ENCODE peak calls at places on chromosomes 5 and 9, in six cellular contexts. One of them, this sample, is unnamed.

GRCh38 chr5:320524-321232 is 836 bp upstream of the AHRR start:
- DNase-seq in PC-3: no peak
- DNase-seq in HCT116: no peak
- DNase-seq in GM23338: peak; percentile 58
- DNase-seq in neural progenitor cell: peak; percentile 50
- DNase-seq in MM.1S: no peak
- DNase-seq in this sample: no peak

GRCh38 chr5:87127426-87127825 is 140.3 kb upstream of the RASA1 start:
- DNase-seq in PC-3: peak; percentile 88
- DNase-seq in HCT116: no peak
- DNase-seq in GM23338: no peak
- DNase-seq in neural progenitor cell: no peak
- DNase-seq in MM.1S: no peak
- DNase-seq in this sample: no peak

GRCh38 chr9:100074093-100074492 is 24.7 kb downstream of the ERP44 start:
- DNase-seq in PC-3: no peak
- DNase-seq in HCT116: no peak
- DNase-seq in GM23338: no peak
- DNase-seq in neural progenitor cell: no peak
- DNase-seq in MM.1S: no peak
- DNase-seq in this sample: no peak

GRCh38 chr5:139711067-139711851 is 63.1 kb downstream of the CXXC5 start:
- DNase-seq in PC-3: peak; percentile 50
- DNase-seq in HCT116: no peak
- DNase-seq in GM23338: peak; percentile 81
- DNase-seq in neural progenitor cell: peak; percentile 86
- DNase-seq in MM.1S: peak; percentile 63
- DNase-seq in this sample: peak; percentile 92

GRCh38 chr9:116543731-116544400 is 143.2 kb upstream of the TRIM32 start:
- DNase-seq in PC-3: no peak
- DNase-seq in HCT116: no peak
- DNase-seq in GM23338: no peak
- DNase-seq in neural progenitor cell: no peak
- DNase-seq in MM.1S: no peak
- DNase-seq in this sample: no peak

GRCh38 chr5:59358497-59358896 is 535.0 kb downstream of the PDE4D start:
- DNase-seq in PC-3: no peak
- DNase-seq in HCT116: no peak
- DNase-seq in GM23338: peak; percentile 36
- DNase-seq in neural progenitor cell: peak; percentile 43
- DNase-seq in MM.1S: no peak
- DNase-seq in this sample: no peak

GRCh38 chr9:120136685-120137084 is 443.3 kb downstream of the CDK5RAP2 start:
- DNase-seq in PC-3: no peak
- DNase-seq in HCT116: no peak
- DNase-seq in GM23338: no peak
- DNase-seq in neural progenitor cell: no peak
- DNase-seq in MM.1S: no peak
- DNase-seq in this sample: no peak

GRCh38 chr5:8349855-8350254 is 480.9 kb downstream of the MTRR start:
- DNase-seq in PC-3: no peak
- DNase-seq in HCT116: no peak
- DNase-seq in GM23338: no peak
- DNase-seq in neural progenitor cell: no peak
- DNase-seq in MM.1S: peak; percentile 81
- DNase-seq in this sample: no peak

GRCh38 chr9:126166291-126166690 is 160.3 kb upstream of the MVB12B start:
- DNase-seq in PC-3: no peak
- DNase-seq in HCT116: no peak
- DNase-seq in GM23338: no peak
- DNase-seq in neural progenitor cell: no peak
- DNase-seq in MM.1S: no peak
- DNase-seq in this sample: no peak

GRCh38 chr5:37667430-37667829 is 172.4 kb downstream of the GDNF start:
- DNase-seq in PC-3: no peak
- DNase-seq in HCT116: no peak
- DNase-seq in GM23338: no peak
- DNase-seq in neural progenitor cell: no peak
- DNase-seq in MM.1S: no peak
- DNase-seq in this sample: no peak

GRCh38 chr9:98391884-98392283 is 136.4 kb upstream of the TBC1D2 start:
- DNase-seq in PC-3: no peak
- DNase-seq in HCT116: no peak
- DNase-seq in GM23338: no peak
- DNase-seq in neural progenitor cell: no peak
- DNase-seq in MM.1S: no peak
- DNase-seq in this sample: peak; percentile 5

GRCh38 chr9:3464033-3464638 is 61.7 kb downstream of the RFX3 start:
- DNase-seq in PC-3: peak; percentile 6
- DNase-seq in HCT116: no peak
- DNase-seq in GM23338: no peak
- DNase-seq in neural progenitor cell: no peak
- DNase-seq in MM.1S: no peak
- DNase-seq in this sample: no peak

GRCh38 chr5:82151622-82152021 is 126.5 kb downstream of the RPS23 start:
- DNase-seq in PC-3: no peak
- DNase-seq in HCT116: no peak
- DNase-seq in GM23338: no peak
- DNase-seq in neural progenitor cell: no peak
- DNase-seq in MM.1S: no peak
- DNase-seq in this sample: no peak

GRCh38 chr5:75303419-75303818 is 33.6 kb upstream of the HMGCR start:
- DNase-seq in PC-3: no peak
- DNase-seq in HCT116: no peak
- DNase-seq in GM23338: no peak
- DNase-seq in neural progenitor cell: no peak
- DNase-seq in MM.1S: no peak
- DNase-seq in this sample: no peak

GRCh38 chr5:34001231-34001935 is 6.5 kb downstream of the AMACR start:
- DNase-seq in PC-3: peak; percentile 83
- DNase-seq in HCT116: no peak
- DNase-seq in GM23338: no peak
- DNase-seq in neural progenitor cell: peak; percentile 29
- DNase-seq in MM.1S: no peak
- DNase-seq in this sample: no peak

GRCh38 chr9:85688361-85688760 is 53.4 kb downstream of the AGTPBP1 start:
- DNase-seq in PC-3: no peak
- DNase-seq in HCT116: no peak
- DNase-seq in GM23338: no peak
- DNase-seq in neural progenitor cell: no peak
- DNase-seq in MM.1S: no peak
- DNase-seq in this sample: no peak

GRCh38 chr5:25754895-25755294 is 1110.1 kb upstream of the CDH10 start:
- DNase-seq in PC-3: peak; percentile 36
- DNase-seq in HCT116: peak; percentile 3
- DNase-seq in GM23338: peak; percentile 71
- DNase-seq in neural progenitor cell: peak; percentile 21
- DNase-seq in MM.1S: no peak
- DNase-seq in this sample: peak; percentile 8

GRCh38 chr5:149133795-149134777 is 7.2 kb upstream of the ABLIM3 start:
- DNase-seq in PC-3: peak; percentile 100
- DNase-seq in HCT116: peak; percentile 89
- DNase-seq in GM23338: no peak
- DNase-seq in neural progenitor cell: no peak
- DNase-seq in MM.1S: no peak
- DNase-seq in this sample: no peak

GRCh38 chr5:55407984-55408383 is 100.2 kb downstream of the MTREX start:
- DNase-seq in PC-3: no peak
- DNase-seq in HCT116: no peak
- DNase-seq in GM23338: no peak
- DNase-seq in neural progenitor cell: no peak
- DNase-seq in MM.1S: no peak
- DNase-seq in this sample: no peak

GRCh38 chr5:133731951-133732350 is 119.6 kb upstream of the FSTL4 start:
- DNase-seq in PC-3: no peak
- DNase-seq in HCT116: no peak
- DNase-seq in GM23338: no peak
- DNase-seq in neural progenitor cell: no peak
- DNase-seq in MM.1S: no peak
- DNase-seq in this sample: no peak

GRCh38 chr9:109641079-109641659 is 138.8 kb upstream of the PALM2AKAP2 start:
- DNase-seq in PC-3: no peak
- DNase-seq in HCT116: no peak
- DNase-seq in GM23338: no peak
- DNase-seq in neural progenitor cell: no peak
- DNase-seq in MM.1S: no peak
- DNase-seq in this sample: no peak

GRCh38 chr5:151196556-151197290 is 27.2 kb downstream of the CCDC69 start:
- DNase-seq in PC-3: no peak
- DNase-seq in HCT116: no peak
- DNase-seq in GM23338: no peak
- DNase-seq in neural progenitor cell: no peak
- DNase-seq in MM.1S: peak; percentile 81
- DNase-seq in this sample: peak; percentile 75

GRCh38 chr9:131382850-131383729 is 10.8 kb upstream of the PRRC2B start:
- DNase-seq in PC-3: peak; percentile 67
- DNase-seq in HCT116: no peak
- DNase-seq in GM23338: peak; percentile 95
- DNase-seq in neural progenitor cell: peak; percentile 93
- DNase-seq in MM.1S: peak; percentile 40
- DNase-seq in this sample: no peak

GRCh38 chr5:135140805-135141204 is 106.8 kb upstream of the PITX1 start:
- DNase-seq in PC-3: peak; percentile 36
- DNase-seq in HCT116: peak; percentile 69
- DNase-seq in GM23338: no peak
- DNase-seq in neural progenitor cell: no peak
- DNase-seq in MM.1S: no peak
- DNase-seq in this sample: no peak

DNA sequence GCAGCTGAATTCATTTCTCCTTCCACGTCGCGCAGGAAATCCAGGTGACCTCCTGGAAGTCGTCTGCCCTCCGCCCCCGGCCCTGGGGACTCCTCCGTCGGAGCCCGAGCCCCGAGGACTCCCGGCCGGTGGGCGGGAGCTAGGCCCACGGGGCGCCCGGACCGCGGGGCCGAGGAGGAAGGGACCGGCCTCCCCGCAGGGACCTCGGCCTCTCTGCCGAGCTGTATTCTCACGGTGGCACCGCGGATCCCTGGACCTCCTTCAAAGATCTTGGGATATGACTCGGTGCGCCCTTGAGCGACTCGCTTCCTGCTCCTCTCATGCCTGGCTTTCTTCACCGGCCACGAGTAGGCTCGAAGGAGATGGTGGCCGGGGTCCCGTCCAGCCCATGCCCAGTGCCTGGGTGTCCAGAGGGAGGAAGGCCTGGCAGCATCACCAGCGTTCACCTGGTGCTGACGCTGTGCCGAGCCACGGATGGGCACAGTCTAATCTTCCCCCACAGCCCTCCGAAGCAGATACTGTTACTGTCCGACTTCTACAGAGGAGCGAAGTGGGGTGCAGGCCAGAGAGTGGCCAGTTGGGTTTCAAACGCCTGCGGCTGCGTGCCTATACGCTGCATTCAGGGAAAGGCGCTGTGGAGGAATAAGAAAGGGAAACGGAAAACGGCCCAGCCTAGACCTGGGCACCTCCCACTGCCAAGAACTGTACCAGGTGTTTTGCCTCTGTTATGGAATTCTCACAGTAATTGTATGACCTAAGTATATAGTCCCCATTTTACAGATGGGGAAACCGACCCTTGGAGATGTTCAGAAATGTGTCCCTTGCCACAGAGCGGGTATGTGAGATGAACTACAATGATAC is 47.3 kb downstream of the PAX5 start:
- DNase-seq in PC-3: no peak
- DNase-seq in HCT116: no peak
- DNase-seq in GM23338: peak; percentile 50
- DNase-seq in neural progenitor cell: peak; percentile 39
- DNase-seq in MM.1S: no peak
- DNase-seq in this sample: no peak
- TF ChIP-seq EZH2 in PC-3: no peak
- TF ChIP-seq EZH2 in HCT116: no peak
- TF ChIP-seq EZH2 in GM23338: peak; percentile 86
- TF ChIP-seq EZH2 in neural progenitor cell: peak; percentile 83
- TF ChIP-seq EZH2 in MM.1S: no peak
- TF ChIP-seq EZH2 in this sample: no peak

GRCh38 chr5:14871573-14872069 is at the start of gene ANKH:
- DNase-seq in PC-3: peak; percentile 83
- DNase-seq in HCT116: peak; percentile 16
- DNase-seq in GM23338: peak; percentile 85
- DNase-seq in neural progenitor cell: peak; percentile 92
- DNase-seq in MM.1S: peak; percentile 86
- DNase-seq in this sample: peak; percentile 82
- TF ChIP-seq CTCF in PC-3: no peak
- TF ChIP-seq CTCF in HCT116: peak; percentile 6
- TF ChIP-seq CTCF in GM23338: peak; percentile 51
- TF ChIP-seq CTCF in neural progenitor cell: no peak
- TF ChIP-seq CTCF in MM.1S: no peak
- TF ChIP-seq CTCF in this sample: peak; percentile 62

GRCh38 chr5:57817001-57817453 is 334.4 kb upstream of the ACTBL2 start:
- DNase-seq in PC-3: peak; percentile 67
- DNase-seq in HCT116: no peak
- DNase-seq in GM23338: no peak
- DNase-seq in neural progenitor cell: no peak
- DNase-seq in MM.1S: no peak
- DNase-seq in this sample: no peak
- TF ChIP-seq EZH2 in PC-3: no peak
- TF ChIP-seq EZH2 in HCT116: no peak
- TF ChIP-seq EZH2 in GM23338: no peak
- TF ChIP-seq EZH2 in neural progenitor cell: no peak
- TF ChIP-seq EZH2 in MM.1S: no peak
- TF ChIP-seq EZH2 in this sample: no peak

GRCh38 chr9:15642369-15642962 is 89.6 kb downstream of the CCDC171 start:
- DNase-seq in PC-3: peak; percentile 46
- DNase-seq in HCT116: peak; percentile 43
- DNase-seq in GM23338: peak; percentile 62
- DNase-seq in neural progenitor cell: peak; percentile 45
- DNase-seq in MM.1S: peak; percentile 14
- DNase-seq in this sample: no peak
- TF ChIP-seq CTCF in PC-3: peak; percentile 55
- TF ChIP-seq CTCF in HCT116: peak; percentile 40
- TF ChIP-seq CTCF in GM23338: peak; percentile 53
- TF ChIP-seq CTCF in neural progenitor cell: peak; percentile 69
- TF ChIP-seq CTCF in MM.1S: peak; percentile 29
- TF ChIP-seq CTCF in this sample: peak; percentile 60

DNA sequence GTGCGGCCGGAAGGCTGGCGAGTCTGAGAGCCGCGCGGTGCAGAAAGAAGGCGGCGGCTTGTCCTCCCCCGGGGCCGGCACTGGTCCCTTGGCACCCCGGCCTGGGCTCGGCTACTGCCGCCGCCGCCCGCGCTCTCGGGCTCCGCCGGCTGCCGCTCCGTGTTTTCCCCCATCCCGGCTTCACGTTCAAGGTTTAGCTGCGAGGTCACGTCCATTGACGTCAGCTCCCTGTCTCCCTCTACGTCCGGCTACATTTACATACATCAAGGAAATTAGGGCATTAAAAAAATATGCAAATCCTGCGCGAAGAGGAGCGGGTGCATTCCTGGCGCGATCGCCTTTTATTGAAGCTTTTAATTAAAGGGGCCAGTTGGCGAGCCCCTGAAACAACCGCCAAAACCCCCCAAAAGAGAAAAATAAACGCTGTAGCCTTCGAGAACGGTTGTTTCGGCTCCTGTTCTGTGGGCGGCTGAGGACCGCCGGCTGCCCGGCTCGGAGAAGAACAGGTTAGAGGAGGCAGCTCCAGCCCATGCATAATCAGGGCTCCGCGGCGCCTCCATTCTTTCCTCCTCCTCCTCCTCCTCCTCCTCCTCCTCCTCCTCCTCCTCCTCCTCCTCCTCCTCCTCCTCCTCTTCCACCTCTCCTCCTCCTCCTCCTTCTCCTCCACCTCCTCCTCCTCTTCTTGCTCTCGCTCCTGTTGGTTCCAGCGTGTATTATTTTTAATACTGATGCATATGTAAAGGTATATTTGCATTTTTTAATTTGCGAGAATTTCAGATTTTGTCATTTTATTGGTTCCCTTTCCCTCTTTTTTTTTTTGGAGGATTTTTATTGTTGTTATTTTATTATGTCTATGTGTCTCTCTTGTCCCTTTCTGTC is 207.0 kb downstream of the MEF2C start:
- DNase-seq in PC-3: no peak
- DNase-seq in HCT116: peak; percentile 34
- DNase-seq in GM23338: peak; percentile 96
- DNase-seq in neural progenitor cell: peak; percentile 53
- DNase-seq in MM.1S: peak; percentile 95
- DNase-seq in this sample: no peak
- TF ChIP-seq EZH2 in PC-3: no peak
- TF ChIP-seq EZH2 in HCT116: no peak
- TF ChIP-seq EZH2 in GM23338: no peak
- TF ChIP-seq EZH2 in neural progenitor cell: peak; percentile 94
- TF ChIP-seq EZH2 in MM.1S: no peak
- TF ChIP-seq EZH2 in this sample: no peak